ENCODE peak calls at places on chromosomes 12 and 14, in nine cellular contexts. One of them, this sample, is unnamed.
A peak's percentile ranks its signal among the peaks of the same experiment; 100 is the strongest.

GRCh38 chr12:89593233-89593632 is 67.4 kb upstream of the POC1B start:
- DNase-seq in CD4-positive, alpha-beta T cell: no peak
- DNase-seq in psoas muscle: no peak
- DNase-seq in upper lobe of right lung: no peak
- DNase-seq in foreskin keratinocyte: no peak
- DNase-seq in RWPE1: no peak
- DNase-seq in Peyer's patch: no peak
- DNase-seq in keratinocyte: no peak
- DNase-seq in brain microvascular endothelial cell: no peak
- DNase-seq in this sample: no peak

GRCh38 chr14:28119849-28120248 is 646.7 kb upstream of the FOXG1 start:
- DNase-seq in Peyer's patch: no peak
- DNase-seq in brain microvascular endothelial cell: no peak
- DNase-seq in psoas muscle: no peak
- DNase-seq in RWPE1: no peak
- DNase-seq in CD4-positive, alpha-beta T cell: no peak
- DNase-seq in upper lobe of right lung: no peak
- DNase-seq in keratinocyte: no peak
- DNase-seq in foreskin keratinocyte: no peak
- DNase-seq in this sample: no peak

GRCh38 chr14:51716610-51717009 is 64.9 kb downstream of the FRMD6 start:
- DNase-seq in RWPE1: peak; percentile 11
- DNase-seq in upper lobe of right lung: no peak
- DNase-seq in psoas muscle: no peak
- DNase-seq in brain microvascular endothelial cell: no peak
- DNase-seq in foreskin keratinocyte: peak; percentile 18
- DNase-seq in Peyer's patch: no peak
- DNase-seq in keratinocyte: no peak
- DNase-seq in CD4-positive, alpha-beta T cell: no peak
- DNase-seq in this sample: no peak

GRCh38 chr12:25904442-25904841 is 54.0 kb upstream of the RASSF8 start:
- DNase-seq in keratinocyte: no peak
- DNase-seq in Peyer's patch: no peak
- DNase-seq in brain microvascular endothelial cell: peak; percentile 14
- DNase-seq in upper lobe of right lung: no peak
- DNase-seq in RWPE1: no peak
- DNase-seq in psoas muscle: no peak
- DNase-seq in CD4-positive, alpha-beta T cell: no peak
- DNase-seq in foreskin keratinocyte: no peak
- DNase-seq in this sample: no peak

GRCh38 chr14:36647827-36648753 is 13.6 kb upstream of the PAX9 start:
- DNase-seq in keratinocyte: no peak
- DNase-seq in RWPE1: peak; percentile 45
- DNase-seq in foreskin keratinocyte: no peak
- DNase-seq in brain microvascular endothelial cell: peak; percentile 8
- DNase-seq in CD4-positive, alpha-beta T cell: no peak
- DNase-seq in Peyer's patch: no peak
- DNase-seq in upper lobe of right lung: peak; percentile 67
- DNase-seq in psoas muscle: peak; percentile 66
- DNase-seq in this sample: no peak

GRCh38 chr12:131829351-131829794 is 1.2 kb downstream of the MMP17 start:
- DNase-seq in Peyer's patch: no peak
- DNase-seq in RWPE1: no peak
- DNase-seq in keratinocyte: no peak
- DNase-seq in CD4-positive, alpha-beta T cell: no peak
- DNase-seq in brain microvascular endothelial cell: no peak
- DNase-seq in upper lobe of right lung: peak; percentile 65
- DNase-seq in psoas muscle: no peak
- DNase-seq in foreskin keratinocyte: no peak
- DNase-seq in this sample: no peak

GRCh38 chr12:24198936-24199644 is 249.6 kb upstream of the SOX5 start:
- DNase-seq in CD4-positive, alpha-beta T cell: no peak
- DNase-seq in psoas muscle: no peak
- DNase-seq in upper lobe of right lung: no peak
- DNase-seq in foreskin keratinocyte: no peak
- DNase-seq in keratinocyte: no peak
- DNase-seq in RWPE1: no peak
- DNase-seq in Peyer's patch: no peak
- DNase-seq in brain microvascular endothelial cell: no peak
- DNase-seq in this sample: no peak

GRCh38 chr14:64845878-64846277 is 33.8 kb downstream of the SPTB start:
- DNase-seq in CD4-positive, alpha-beta T cell: no peak
- DNase-seq in upper lobe of right lung: no peak
- DNase-seq in psoas muscle: no peak
- DNase-seq in foreskin keratinocyte: peak; percentile 32
- DNase-seq in Peyer's patch: no peak
- DNase-seq in keratinocyte: no peak
- DNase-seq in brain microvascular endothelial cell: peak; percentile 12
- DNase-seq in RWPE1: no peak
- DNase-seq in this sample: no peak

GRCh38 chr12:29208060-29208459 is 59.0 kb downstream of the FAR2 start:
- DNase-seq in CD4-positive, alpha-beta T cell: no peak
- DNase-seq in RWPE1: no peak
- DNase-seq in Peyer's patch: no peak
- DNase-seq in brain microvascular endothelial cell: no peak
- DNase-seq in psoas muscle: no peak
- DNase-seq in upper lobe of right lung: no peak
- DNase-seq in foreskin keratinocyte: no peak
- DNase-seq in keratinocyte: no peak
- DNase-seq in this sample: no peak

GRCh38 chr14:52949249-52949648 is 1.6 kb downstream of the FERMT2 start:
- DNase-seq in CD4-positive, alpha-beta T cell: no peak
- DNase-seq in foreskin keratinocyte: no peak
- DNase-seq in keratinocyte: no peak
- DNase-seq in psoas muscle: no peak
- DNase-seq in brain microvascular endothelial cell: no peak
- DNase-seq in RWPE1: no peak
- DNase-seq in upper lobe of right lung: no peak
- DNase-seq in Peyer's patch: no peak
- DNase-seq in this sample: no peak

GRCh38 chr14:52949711-52950409 is 990 bp downstream of the FERMT2 start:
- DNase-seq in CD4-positive, alpha-beta T cell: no peak
- DNase-seq in psoas muscle: no peak
- DNase-seq in RWPE1: peak; percentile 51
- DNase-seq in foreskin keratinocyte: peak; percentile 32
- DNase-seq in Peyer's patch: no peak
- DNase-seq in keratinocyte: no peak
- DNase-seq in upper lobe of right lung: no peak
- DNase-seq in brain microvascular endothelial cell: peak; percentile 43
- DNase-seq in this sample: no peak

GRCh38 chr14:52950410-52950897 is 396 bp downstream of the FERMT2 start:
- DNase-seq in Peyer's patch: no peak
- DNase-seq in keratinocyte: no peak
- DNase-seq in upper lobe of right lung: peak; percentile 77
- DNase-seq in psoas muscle: peak; percentile 81
- DNase-seq in brain microvascular endothelial cell: peak; percentile 29
- DNase-seq in RWPE1: peak; percentile 30
- DNase-seq in foreskin keratinocyte: peak; percentile 19
- DNase-seq in CD4-positive, alpha-beta T cell: no peak
- DNase-seq in this sample: no peak

GRCh38 chr14:52951730-52952481 is 1.1 kb upstream of the FERMT2 start:
- DNase-seq in brain microvascular endothelial cell: peak; percentile 78
- DNase-seq in upper lobe of right lung: no peak
- DNase-seq in keratinocyte: no peak
- DNase-seq in CD4-positive, alpha-beta T cell: no peak
- DNase-seq in foreskin keratinocyte: no peak
- DNase-seq in Peyer's patch: no peak
- DNase-seq in RWPE1: peak; percentile 66
- DNase-seq in psoas muscle: no peak
- DNase-seq in this sample: no peak

DNA sequence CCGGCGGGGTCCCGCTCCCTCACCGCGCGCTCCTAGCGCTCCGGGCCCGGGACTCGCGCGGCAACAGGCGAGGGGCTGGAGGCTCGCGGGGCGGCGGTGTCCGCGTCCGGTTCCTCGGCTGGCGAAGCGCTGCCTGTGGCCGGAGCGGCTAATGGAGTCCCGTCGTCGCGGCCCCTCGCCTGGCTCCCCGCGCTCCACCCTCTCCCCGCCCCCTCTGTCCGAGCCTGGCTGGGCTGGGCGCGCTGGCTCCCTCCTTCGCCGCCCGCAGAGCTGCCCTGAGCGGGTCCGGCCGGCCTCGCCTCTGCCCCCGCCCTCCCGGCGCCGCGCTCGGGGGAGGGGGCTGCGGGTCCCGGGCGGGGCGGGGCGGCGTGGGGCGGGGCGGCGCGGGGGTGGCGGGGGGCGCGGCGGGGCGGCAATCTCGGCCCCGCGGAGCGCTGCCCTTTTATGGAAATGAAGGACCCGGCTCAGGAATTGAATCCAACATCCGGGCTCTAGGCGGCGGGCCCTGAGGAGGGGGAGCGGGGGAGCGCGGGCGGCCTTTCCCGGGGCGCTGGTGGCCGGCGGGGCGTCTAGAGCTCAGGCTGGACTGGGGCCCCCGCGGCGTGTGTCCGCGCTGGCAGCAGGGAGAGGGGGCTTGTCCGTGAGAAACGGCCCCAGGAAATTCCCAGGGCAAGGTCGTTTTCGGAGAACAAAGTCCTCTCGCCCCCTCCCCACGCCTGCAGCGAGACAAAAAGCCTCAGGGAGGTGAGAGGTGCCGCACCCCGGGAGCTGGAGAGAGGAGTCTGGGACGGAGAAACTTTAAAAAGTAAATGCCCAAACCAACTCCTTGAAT is at the start of gene FERMT2:
- DNase-seq in RWPE1: peak; percentile 71
- DNase-seq in upper lobe of right lung: peak; percentile 94
- DNase-seq in Peyer's patch: peak; percentile 29
- DNase-seq in psoas muscle: peak; percentile 94
- DNase-seq in CD4-positive, alpha-beta T cell: no peak
- DNase-seq in foreskin keratinocyte: peak; percentile 18
- DNase-seq in brain microvascular endothelial cell: peak; percentile 72
- DNase-seq in keratinocyte: no peak
- DNase-seq in this sample: no peak
- H3K27ac ChIP-seq in RWPE1: peak within 1 kb of the TSS; percentile 95
- H3K27ac ChIP-seq in upper lobe of right lung: peak within 1 kb of the TSS; percentile 93
- H3K27ac ChIP-seq in Peyer's patch: peak within 1 kb of the TSS; percentile 77
- H3K27ac ChIP-seq in psoas muscle: peak within 1 kb of the TSS; percentile 99
- H3K27ac ChIP-seq in CD4-positive, alpha-beta T cell: no peak within 1 kb of the TSS
- H3K27ac ChIP-seq in foreskin keratinocyte: peak within 1 kb of the TSS; percentile 56
- H3K27ac ChIP-seq in brain microvascular endothelial cell: peak within 1 kb of the TSS; percentile 98
- H3K27ac ChIP-seq in keratinocyte: peak within 1 kb of the TSS; percentile 27
- H3K27ac ChIP-seq in this sample: peak within 1 kb of the TSS; percentile 72

GRCh38 chr12:2385529-2385928 is 332.7 kb downstream of the CACNA1C start:
- DNase-seq in foreskin keratinocyte: no peak
- DNase-seq in Peyer's patch: no peak
- DNase-seq in keratinocyte: no peak
- DNase-seq in brain microvascular endothelial cell: no peak
- DNase-seq in CD4-positive, alpha-beta T cell: no peak
- DNase-seq in RWPE1: no peak
- DNase-seq in upper lobe of right lung: no peak
- DNase-seq in psoas muscle: no peak
- DNase-seq in this sample: no peak
- H3K27ac ChIP-seq in foreskin keratinocyte: no peak overlapping the region
- H3K27ac ChIP-seq in Peyer's patch: peak overlapping the region; percentile 17
- H3K27ac ChIP-seq in keratinocyte: no peak overlapping the region
- H3K27ac ChIP-seq in brain microvascular endothelial cell: no peak overlapping the region
- H3K27ac ChIP-seq in CD4-positive, alpha-beta T cell: no peak overlapping the region
- H3K27ac ChIP-seq in RWPE1: no peak overlapping the region
- H3K27ac ChIP-seq in upper lobe of right lung: no peak overlapping the region
- H3K27ac ChIP-seq in psoas muscle: peak overlapping the region; percentile 53
- H3K27ac ChIP-seq in this sample: no peak overlapping the region

DNA sequence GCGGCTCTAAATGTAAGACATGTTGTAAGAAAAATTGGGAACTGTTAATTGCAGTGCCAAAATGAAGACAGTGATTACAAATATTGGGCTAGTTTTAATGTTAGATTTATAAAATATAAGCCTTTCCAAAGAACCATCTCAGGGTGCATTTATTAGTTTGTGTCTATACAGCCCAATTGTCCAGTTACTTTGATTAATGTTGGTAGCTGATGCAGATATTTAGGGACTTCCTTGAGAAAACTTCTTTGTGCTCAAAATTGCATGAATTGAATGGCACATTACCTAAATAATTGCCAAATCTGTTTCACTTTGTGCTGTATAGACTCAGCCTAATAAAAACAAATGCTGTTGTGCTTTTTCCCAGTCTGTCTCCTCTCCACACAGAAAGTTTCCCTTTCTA is 83.7 kb downstream of the DAD1 start:
- DNase-seq in psoas muscle: no peak
- DNase-seq in Peyer's patch: no peak
- DNase-seq in upper lobe of right lung: no peak
- DNase-seq in CD4-positive, alpha-beta T cell: no peak
- DNase-seq in keratinocyte: no peak
- DNase-seq in brain microvascular endothelial cell: no peak
- DNase-seq in foreskin keratinocyte: no peak
- DNase-seq in RWPE1: no peak
- DNase-seq in this sample: no peak
- H3K27ac ChIP-seq in psoas muscle: no peak overlapping the region
- H3K27ac ChIP-seq in Peyer's patch: peak overlapping the region; percentile 75
- H3K27ac ChIP-seq in upper lobe of right lung: no peak overlapping the region
- H3K27ac ChIP-seq in CD4-positive, alpha-beta T cell: peak overlapping the region; percentile 99
- H3K27ac ChIP-seq in keratinocyte: no peak overlapping the region
- H3K27ac ChIP-seq in brain microvascular endothelial cell: no peak overlapping the region
- H3K27ac ChIP-seq in foreskin keratinocyte: no peak overlapping the region
- H3K27ac ChIP-seq in RWPE1: no peak overlapping the region
- H3K27ac ChIP-seq in this sample: no peak overlapping the region

GRCh38 chr12:121397521-121397920 is 2.4 kb upstream of the RNF34 start:
- DNase-seq in CD4-positive, alpha-beta T cell: no peak
- DNase-seq in keratinocyte: no peak
- DNase-seq in psoas muscle: no peak
- DNase-seq in brain microvascular endothelial cell: no peak
- DNase-seq in foreskin keratinocyte: no peak
- DNase-seq in Peyer's patch: no peak
- DNase-seq in upper lobe of right lung: no peak
- DNase-seq in RWPE1: no peak
- DNase-seq in this sample: no peak

GRCh38 chr12:121390856-121391255 is 9.1 kb upstream of the RNF34 start:
- DNase-seq in Peyer's patch: no peak
- DNase-seq in keratinocyte: peak; percentile 83
- DNase-seq in psoas muscle: no peak
- DNase-seq in RWPE1: peak; percentile 32
- DNase-seq in CD4-positive, alpha-beta T cell: no peak
- DNase-seq in foreskin keratinocyte: peak; percentile 90
- DNase-seq in upper lobe of right lung: no peak
- DNase-seq in brain microvascular endothelial cell: no peak
- DNase-seq in this sample: no peak

GRCh38 chr12:121388421-121388981 is 11.4 kb upstream of the RNF34 start:
- DNase-seq in Peyer's patch: no peak
- DNase-seq in upper lobe of right lung: no peak
- DNase-seq in foreskin keratinocyte: peak; percentile 90
- DNase-seq in psoas muscle: no peak
- DNase-seq in RWPE1: peak; percentile 61
- DNase-seq in CD4-positive, alpha-beta T cell: no peak
- DNase-seq in keratinocyte: no peak
- DNase-seq in brain microvascular endothelial cell: peak; percentile 60
- DNase-seq in this sample: no peak

GRCh38 chr12:121391619-121392324 is 8.1 kb upstream of the RNF34 start:
- DNase-seq in Peyer's patch: peak; percentile 26
- DNase-seq in psoas muscle: no peak
- DNase-seq in keratinocyte: no peak
- DNase-seq in foreskin keratinocyte: peak; percentile 12
- DNase-seq in upper lobe of right lung: no peak
- DNase-seq in CD4-positive, alpha-beta T cell: no peak
- DNase-seq in brain microvascular endothelial cell: no peak
- DNase-seq in RWPE1: peak; percentile 3
- DNase-seq in this sample: no peak

DNA sequence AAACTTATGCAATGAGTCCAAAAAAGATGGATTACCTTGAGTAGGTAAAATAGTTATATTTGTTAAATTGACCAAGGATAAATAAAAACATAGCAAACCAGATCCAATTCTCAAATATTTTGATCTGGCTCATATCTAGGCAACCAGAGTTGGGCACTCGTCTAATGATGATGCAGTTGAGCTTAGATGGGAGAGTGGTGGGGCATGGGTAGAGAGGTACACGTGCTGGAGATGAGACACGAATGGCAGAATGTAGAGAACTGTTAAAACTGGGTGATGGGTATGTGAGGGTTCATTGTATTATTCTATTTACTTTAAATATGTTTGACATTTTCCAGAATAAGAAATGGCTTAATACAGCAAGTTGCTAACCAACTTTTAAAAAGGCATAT is 7.6 kb upstream of the RNF34 start:
- DNase-seq in keratinocyte: no peak
- DNase-seq in upper lobe of right lung: no peak
- DNase-seq in Peyer's patch: no peak
- DNase-seq in RWPE1: no peak
- DNase-seq in brain microvascular endothelial cell: no peak
- DNase-seq in CD4-positive, alpha-beta T cell: no peak
- DNase-seq in psoas muscle: no peak
- DNase-seq in foreskin keratinocyte: no peak
- DNase-seq in this sample: no peak
- H3K27ac ChIP-seq in keratinocyte: no peak overlapping the region
- H3K27ac ChIP-seq in upper lobe of right lung: no peak overlapping the region
- H3K27ac ChIP-seq in Peyer's patch: no peak overlapping the region
- H3K27ac ChIP-seq in RWPE1: no peak overlapping the region
- H3K27ac ChIP-seq in brain microvascular endothelial cell: no peak overlapping the region
- H3K27ac ChIP-seq in CD4-positive, alpha-beta T cell: no peak overlapping the region
- H3K27ac ChIP-seq in psoas muscle: no peak overlapping the region
- H3K27ac ChIP-seq in foreskin keratinocyte: no peak overlapping the region
- H3K27ac ChIP-seq in this sample: no peak overlapping the region